ENCODE peak calls at places on chromosomes 4 and X, in ten cellular contexts. O is mammary epithelial cell, Y is thoracic aorta, B is GM23338, C is brain microvascular endothelial cell, I is tibial nerve, U is lung, X is lower lobe of right lung, G is left lung, Z is psoas muscle. J is an unnamed sample.

GRCh38 chr4:81601270-81601694 is 129.6 kb upstream of the RASGEF1B start:
- DNase-seq in O (no peak), Y (no peak), B (no peak), C (peak; percentile 1), I (no peak), U (no peak), X (no peak), G (no peak), Z (no peak), J (no peak)

GRCh38 chr4:845836-846251 is 19.9 kb upstream of the CPLX1 start:
- DNase-seq in O (no peak), Y (no peak), B (no peak), C (no peak), I (no peak), U (no peak), X (no peak), G (peak; percentile 6), Z (peak; percentile 20), J (no peak)

GRCh38 chr4:101421393-101421792 is 74.1 kb upstream of the PPP3CA start:
- DNase-seq in O (no peak), Y (no peak), B (no peak), C (no peak), I (no peak), U (no peak), X (no peak), G (no peak), Z (no peak), J (no peak)

GRCh38 chrX:133702230-133702629 is 283.2 kb downstream of the GPC3 start:
- DNase-seq in O (no peak), Y (no peak), B (no peak), C (no peak), I (no peak), U (no peak), X (no peak), G (no peak), Z (no peak), J (no peak)

GRCh38 chr4:78019494-78019893 is 37.6 kb upstream of the FRAS1 start:
- DNase-seq in O (no peak), Y (no peak), B (no peak), C (no peak), I (no peak), U (no peak), X (no peak), G (no peak), Z (no peak), J (no peak)

GRCh38 chr4:85823295-85823694 is 348.3 kb downstream of the ARHGAP24 start:
- DNase-seq in O (no peak), Y (no peak), B (peak; percentile 35), C (no peak), I (no peak), U (no peak), X (no peak), G (no peak), Z (no peak), J (peak; percentile 55)

GRCh38 chr4:71377561-71377960 is 38.7 kb downstream of the SLC4A4 start:
- DNase-seq in O (peak; percentile 22), Y (no peak), B (no peak), C (peak; percentile 89), I (no peak), U (no peak), X (no peak), G (no peak), Z (no peak), J (peak; percentile 81)

GRCh38 chr4:80094191-80094590 is 21.2 kb upstream of the ANTXR2 start:
- DNase-seq in O (no peak), Y (no peak), B (no peak), C (no peak), I (no peak), U (no peak), X (no peak), G (no peak), Z (no peak), J (no peak)

GRCh38 chrX:133749370-133749769 is 236.0 kb downstream of the GPC3 start:
- DNase-seq in O (no peak), Y (no peak), B (no peak), C (no peak), I (no peak), U (no peak), X (no peak), G (no peak), Z (no peak), J (no peak)

GRCh38 chr4:41028392-41029076 is 185.8 kb downstream of the APBB2 start:
- DNase-seq in O (no peak), Y (no peak), B (no peak), C (peak; percentile 32), I (no peak), U (no peak), X (no peak), G (no peak), Z (no peak), J (no peak)

DNA sequence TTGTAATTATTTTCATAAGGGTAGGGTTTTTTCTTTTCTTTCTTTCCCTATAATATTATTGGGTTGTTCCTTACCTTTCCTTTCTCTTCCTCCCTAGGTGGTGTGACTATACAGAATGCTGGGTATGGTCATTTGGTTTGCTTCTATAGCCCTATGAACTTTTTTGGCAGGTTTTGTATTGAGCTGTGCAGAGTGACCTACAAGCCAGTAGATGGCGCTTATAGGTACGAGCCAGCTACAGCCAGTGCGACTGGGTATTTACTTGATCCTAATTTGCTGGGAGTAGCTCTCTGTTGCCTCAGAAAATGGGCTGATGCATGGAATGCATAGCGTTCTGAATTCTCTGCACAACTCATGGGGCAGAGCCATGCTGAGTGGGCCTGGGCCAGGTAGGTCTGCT is 423.3 kb downstream of the MAGEE1 start:
- DNase-seq in O (no peak), Y (no peak), B (peak; percentile 34), C (no peak), I (no peak), U (no peak), X (no peak), G (no peak), Z (no peak), J (no peak)
- TF ChIP-seq CTCF in O (no peak), Y (no peak), B (peak; percentile 56), C (peak; percentile 31), I (no peak), U (no peak), X (no peak), G (no peak), Z (no peak), J (no peak)

DNA sequence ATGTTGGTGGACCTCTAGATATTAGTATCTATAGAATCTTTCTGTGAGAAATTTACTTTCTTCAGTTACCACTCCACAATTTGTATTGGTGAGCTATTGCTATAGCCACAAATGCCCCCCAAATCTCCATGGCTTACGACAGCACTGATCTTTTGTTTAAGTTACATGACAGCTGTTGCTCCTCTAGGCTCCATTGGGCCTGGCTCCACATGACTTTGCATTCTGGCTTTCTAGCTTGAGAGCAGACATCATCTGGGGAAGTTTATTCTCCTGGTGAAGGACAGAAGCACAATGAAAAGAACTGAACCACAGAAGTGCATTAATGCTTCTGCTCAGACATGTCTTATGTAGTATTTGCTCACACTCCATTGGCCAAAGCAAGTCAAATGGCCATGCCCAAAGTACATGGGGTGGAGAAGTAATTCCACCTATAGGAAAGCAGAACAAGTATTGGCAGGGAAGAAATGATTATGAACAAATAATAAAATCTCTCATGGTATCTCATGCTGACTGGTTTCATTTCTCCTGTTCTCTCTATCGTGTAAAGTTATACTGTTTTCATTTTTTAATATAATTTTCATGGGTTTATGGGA is 126.6 kb upstream of the FAM9C start:
- DNase-seq in O (no peak), Y (no peak), B (no peak), C (no peak), I (no peak), U (no peak), X (no peak), G (no peak), Z (no peak), J (no peak)
- H3K4me3 ChIP-seq in O (no peak overlapping the region), Y (no peak overlapping the region), B (no peak overlapping the region), C (no peak overlapping the region), I (no peak overlapping the region), U (no peak overlapping the region), X (no peak overlapping the region), G (no peak overlapping the region), Z (no peak overlapping the region), J (no peak overlapping the region)

DNA sequence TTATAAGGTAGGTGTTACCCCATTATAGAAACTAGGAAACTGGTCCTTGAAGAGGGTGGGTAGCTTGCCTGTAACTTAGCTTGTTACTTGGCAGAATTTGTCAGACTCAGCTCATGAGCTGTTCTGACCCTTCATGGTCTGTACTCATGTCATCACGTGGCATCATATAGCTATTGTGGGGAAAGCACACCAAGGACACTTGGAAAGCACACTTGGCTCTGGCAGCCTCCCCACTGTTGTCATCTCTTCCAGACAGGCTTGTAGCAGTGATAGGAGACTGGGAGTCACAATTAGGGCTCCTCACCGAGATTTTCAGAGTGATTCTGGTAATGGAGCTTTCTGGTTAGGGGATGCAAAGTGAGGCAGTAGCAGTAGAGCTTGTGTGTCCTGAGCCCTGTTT is 30.4 kb downstream of the ADH5 start:
- DNase-seq in O (no peak), Y (no peak), B (no peak), C (no peak), I (no peak), U (no peak), X (no peak), G (no peak), Z (no peak), J (no peak)
- H3K36me3 ChIP-seq in O (peaks cover 20% of the 10 kb centered on the region), Y (peaks cover 18% of the 10 kb centered on the region), B (peaks cover 26% of the 10 kb centered on the region), C (peaks cover 14% of the 10 kb centered on the region), I (peaks cover 46% of the 10 kb centered on the region), U (peaks cover 8% of the 10 kb centered on the region), X (peaks cover 28% of the 10 kb centered on the region), G (peaks cover 30% of the 10 kb centered on the region), Z (peaks cover 33% of the 10 kb centered on the region), J (peaks cover 9% of the 10 kb centered on the region)

DNA sequence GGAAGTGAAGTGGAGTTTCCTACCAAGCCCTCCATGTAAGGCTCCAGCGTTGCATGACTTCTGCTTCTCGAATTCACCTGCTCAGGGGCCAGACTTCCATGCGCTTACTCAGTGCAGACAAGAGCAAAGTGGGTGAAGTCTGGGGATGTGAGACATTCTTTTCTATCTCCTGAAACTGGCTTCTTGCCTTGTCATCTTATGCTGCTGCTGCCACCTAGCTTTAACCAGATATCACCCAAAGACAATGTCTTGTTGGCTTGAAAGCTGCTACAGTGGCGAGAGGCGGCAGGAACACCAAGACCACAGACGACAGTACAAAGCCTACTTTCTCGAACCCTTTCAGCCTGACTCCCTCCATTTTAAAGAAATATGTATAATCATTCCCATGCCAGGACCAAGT is 103.6 kb upstream of the ADGRG2 start:
- DNase-seq in O (no peak), Y (no peak), B (peak; percentile 43), C (no peak), I (no peak), U (no peak), X (no peak), G (no peak), Z (no peak), J (peak; percentile 30)
- TF ChIP-seq CTCF in O (no peak), Y (no peak), B (peak; percentile 28), C (peak; percentile 27), I (no peak), U (no peak), X (no peak), G (no peak), Z (no peak), J (peak; percentile 28)

GRCh38 chr4:16758816-16759215 is 139.6 kb downstream of the LDB2 start:
- DNase-seq in O (no peak), Y (no peak), B (no peak), C (no peak), I (no peak), U (no peak), X (no peak), G (no peak), Z (no peak), J (no peak)
- H3K4me3 ChIP-seq in O (no peak overlapping the region), Y (no peak overlapping the region), B (no peak overlapping the region), C (no peak overlapping the region), I (no peak overlapping the region), U (no peak overlapping the region), X (no peak overlapping the region), G (no peak overlapping the region), Z (no peak overlapping the region), J (no peak overlapping the region)

J was measured in bronchial epithelial cell.